ENCODE peak calls at places on chromosomes 7 and 10, in five cellular contexts. N, Q, W, H and V are unnamed samples.

GRCh38 chr7:42272793-42273665 is 36.0 kb upstream of the GLI3 start:
- DNase-seq in N (no peak), W (no peak), H (no peak), Q (no peak), V (no peak)

GRCh38 chr7:36440880-36441279 is 51.2 kb downstream of the ANLN start:
- DNase-seq in N (peak; percentile 4), W (peak; percentile 16), H (no peak), Q (no peak), V (no peak)

GRCh38 chr10:68156373-68157185 is 47.3 kb downstream of the MYPN start:
- DNase-seq in Q (peak; percentile 50), W (peak; percentile 57), N (peak; percentile 58), H (no peak), V (no peak)

GRCh38 chr10:1425886-1426285 is 311.4 kb downstream of the ADARB2 start:
- DNase-seq in N (no peak), H (peak; percentile 50), Q (no peak), W (no peak), V (no peak)

GRCh38 chr10:5977471-5978370 is at the start of gene IL15RA:
- DNase-seq in N (peak; percentile 39), H (no peak), W (peak; percentile 24), Q (peak; percentile 89), V (no peak)

GRCh38 chr10:95121904-95122303 is 52.6 kb upstream of the CYP2C8 start:
- DNase-seq in H (no peak), Q (no peak), N (no peak), W (peak; percentile 74), V (no peak)

GRCh38 chr10:6202098-6202683 is 541 bp upstream of the PFKFB3 start:
- DNase-seq in Q (peak; percentile 26), W (no peak), N (no peak), H (no peak), V (no peak)

GRCh38 chr7:1512781-1513656 is 8.8 kb upstream of the INTS1 start:
- DNase-seq in N (peak; percentile 77), Q (no peak), H (no peak), W (no peak), V (no peak)

GRCh38 chr7:10950494-10950893 is 23.2 kb upstream of the PHF14 start:
- DNase-seq in H (no peak), W (peak; percentile 83), N (no peak), Q (no peak), V (no peak)

GRCh38 chr10:21511931-21512330 is 13.6 kb downstream of the SKIDA1 start:
- DNase-seq in N (no peak), Q (no peak), W (no peak), H (no peak), V (no peak)

GRCh38 chr10:124534231-124534798 is 72.7 kb downstream of the LHPP start:
- DNase-seq in Q (no peak), N (no peak), H (no peak), W (no peak), V (no peak)

GRCh38 chr10:43855667-43856210 is 207.1 kb upstream of the ZNF32 start:
- DNase-seq in Q (no peak), H (no peak), N (no peak), W (no peak), V (peak; percentile 11)

GRCh38 chr10:123462760-123463159 is 203.4 kb upstream of the GPR26 start:
- DNase-seq in W (no peak), H (no peak), N (no peak), Q (no peak), V (no peak)

GRCh38 chr10:59434463-59435326 is 72.3 kb upstream of the FAM13C start:
- DNase-seq in N (no peak), H (no peak), Q (no peak), W (no peak), V (no peak)

GRCh38 chr10:132904169-132904813 is 38.1 kb downstream of the CFAP46 start:
- DNase-seq in N (peak; percentile 29), W (peak; percentile 39), Q (peak; percentile 62), H (no peak), V (no peak)

GRCh38 chr10:48744587-48744986 is 59.9 kb downstream of the WDFY4 start:
- DNase-seq in Q (no peak), N (no peak), H (peak; percentile 82), W (no peak), V (no peak)

GRCh38 chr7:13822678-13823077 is 166.8 kb downstream of the ETV1 start:
- DNase-seq in N (no peak), W (no peak), Q (no peak), H (no peak), V (no peak)

GRCh38 chr7:151008511-151009323 is 15.6 kb downstream of the ATG9B start:
- DNase-seq in N (peak; percentile 87), Q (peak; percentile 98), W (peak; percentile 47), H (peak; percentile 39), V (peak; percentile 99)

GRCh38 chr10:48935141-48935540 is 4.5 kb downstream of the LRRC18 start:
- DNase-seq in W (no peak), Q (no peak), N (no peak), H (no peak), V (no peak)

DNA sequence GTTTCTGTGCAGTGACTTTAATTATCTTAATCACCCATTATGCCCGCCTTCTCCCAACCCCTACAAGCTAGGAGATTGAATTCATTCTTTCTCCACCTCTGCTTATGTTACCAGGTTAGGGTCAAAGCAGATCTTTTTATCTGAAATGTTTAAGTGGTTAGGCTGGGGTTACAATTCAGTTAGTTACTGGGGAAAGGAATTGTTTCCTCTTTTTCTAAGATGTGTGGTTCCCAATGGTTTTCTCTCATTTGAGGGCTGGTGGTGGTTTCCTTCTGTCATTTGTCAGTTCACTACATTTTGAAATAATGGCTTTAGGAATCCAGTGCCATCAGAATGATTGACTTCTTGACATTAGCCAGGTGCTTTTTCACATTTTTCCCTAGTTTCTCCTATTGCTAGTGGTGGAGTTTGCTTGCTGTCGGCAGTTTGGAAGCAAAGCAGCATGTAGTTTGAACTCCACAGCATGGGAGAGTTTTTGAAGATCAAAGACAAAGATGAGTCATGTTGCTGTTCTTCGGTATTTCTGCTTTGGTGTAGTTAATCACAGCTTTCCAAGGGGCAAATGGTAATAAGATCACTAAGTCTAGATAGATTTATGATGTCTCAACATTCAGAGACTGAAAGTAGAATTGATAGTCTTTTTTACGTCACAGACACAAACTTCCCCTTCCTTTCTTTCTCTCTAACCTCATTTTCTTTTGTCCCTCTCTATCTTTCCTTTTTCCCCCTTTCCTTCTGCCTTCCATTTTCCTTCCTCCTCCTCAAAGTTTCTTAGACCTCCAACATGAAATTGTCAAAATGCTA is 168.2 kb downstream of the SND1 start:
- DNase-seq in Q (peak; percentile 43), N (peak; percentile 6), H (peak; percentile 16), W (peak; percentile 84), V (no peak)
- TF ChIP-seq SRF in Q (no peak), N (no peak), H (no peak), W (no peak), V (no peak)

GRCh38 chr7:84002348-84002747 is 192.2 kb downstream of the SEMA3A start:
- DNase-seq in N (no peak), W (no peak), H (no peak), Q (no peak), V (no peak)

GRCh38 chr7:83996879-83997278 is 197.7 kb downstream of the SEMA3A start:
- DNase-seq in N (no peak), Q (no peak), W (no peak), H (no peak), V (no peak)
- TF ChIP-seq SRF in N (no peak), Q (no peak), W (no peak), H (no peak), V (no peak)

DNA sequence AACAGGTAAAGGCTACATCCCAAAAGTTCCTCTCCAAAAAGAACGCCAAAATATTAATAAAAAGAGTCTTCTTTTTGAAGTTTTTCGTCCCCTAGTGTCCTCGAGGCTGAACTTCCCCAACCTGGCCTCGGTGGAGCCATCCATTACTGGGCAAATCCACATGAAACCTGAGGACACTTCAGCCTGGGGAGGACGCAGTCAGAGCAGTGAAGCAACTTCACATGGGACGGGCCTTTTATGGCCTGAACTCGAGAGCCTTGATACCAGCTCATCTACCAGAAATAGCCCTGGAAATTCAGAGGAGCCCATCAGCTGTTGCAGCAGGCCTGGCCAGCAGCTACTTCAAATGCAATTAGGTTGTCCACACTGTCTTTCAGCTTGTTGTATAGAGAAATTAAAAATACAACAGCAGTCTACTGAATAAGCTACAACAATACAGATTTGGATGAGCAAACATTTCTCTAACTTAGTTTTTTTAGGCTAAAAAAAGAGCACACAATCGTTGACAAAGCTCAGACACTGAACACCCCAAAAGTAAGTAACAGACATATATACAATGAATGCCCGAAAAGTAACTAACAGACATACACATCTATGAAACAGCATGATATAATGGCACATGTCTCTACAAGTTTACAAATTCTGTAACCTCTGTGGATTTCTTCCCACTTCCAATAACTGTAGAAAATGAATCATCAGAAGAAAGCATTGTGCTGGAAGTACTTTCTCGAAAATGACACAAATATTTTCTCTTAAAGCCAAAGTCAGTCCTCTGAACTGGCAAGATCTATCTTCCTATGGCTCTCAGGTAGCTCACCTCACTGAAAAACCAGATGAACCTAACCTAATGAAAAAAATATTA is at the start of gene SVIL:
- DNase-seq in H (no peak), Q (no peak), N (no peak), W (peak; percentile 61), V (no peak)
- TF ChIP-seq SRF in H (no peak), Q (no peak), N (peak; percentile 90), W (peak; percentile 76), V (peak; percentile 66)

GRCh38 chr7:134365341-134366054 is 48.8 kb upstream of the SLC35B4 start:
- DNase-seq in Q (peak; percentile 51), H (no peak), W (no peak), N (no peak), V (no peak)

GRCh38 chr7:134370135-134370534 is 53.4 kb upstream of the SLC35B4 start:
- DNase-seq in H (no peak), Q (no peak), N (no peak), W (no peak), V (no peak)

GRCh38 chr7:134366481-134366880 is 49.8 kb upstream of the SLC35B4 start:
- DNase-seq in H (no peak), W (peak; percentile 82), N (no peak), Q (no peak), V (no peak)

GRCh38 chr7:134368851-134369533 is 52.3 kb upstream of the SLC35B4 start:
- DNase-seq in H (no peak), W (peak; percentile 87), Q (no peak), N (no peak), V (no peak)

DNA sequence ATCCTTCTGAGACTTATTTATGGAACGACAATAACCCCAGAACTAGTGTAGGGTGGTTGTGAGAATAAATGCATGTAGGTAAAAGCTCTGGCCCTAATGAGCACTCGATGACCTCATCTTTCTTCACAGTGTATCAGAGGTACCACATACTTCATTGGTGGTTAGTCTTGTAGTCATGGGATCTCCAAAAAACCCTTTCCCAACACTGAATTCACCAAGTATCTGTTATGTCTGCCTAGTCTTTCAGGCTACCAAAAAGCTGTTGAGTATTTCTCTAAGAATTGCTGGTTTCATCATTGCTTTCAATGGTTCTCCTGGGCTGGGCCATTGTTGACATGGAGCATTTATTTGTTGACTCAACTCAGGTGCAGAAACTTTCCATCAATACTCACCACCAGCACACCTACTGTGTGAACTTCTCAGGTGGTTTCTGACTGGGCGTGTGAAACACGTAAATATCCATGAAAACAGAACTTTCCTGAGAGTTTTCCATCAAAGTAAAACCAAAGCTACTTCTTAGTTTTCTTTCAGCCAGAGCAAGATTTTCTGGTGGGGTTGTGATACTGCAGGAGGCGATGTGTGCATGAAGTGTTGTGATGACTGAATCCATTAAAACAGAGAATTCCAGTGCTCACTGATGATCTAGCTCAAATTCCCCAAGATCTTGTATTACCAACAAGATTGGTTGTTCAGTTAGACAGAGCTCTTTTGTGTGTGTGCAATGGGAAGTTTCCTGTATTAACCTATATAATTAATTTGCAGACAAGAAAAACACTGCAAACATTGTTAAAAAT is 51.4 kb upstream of the SLC35B4 start:
- DNase-seq in N (no peak), H (no peak), W (no peak), Q (no peak), V (no peak)
- TF ChIP-seq SRF in N (no peak), H (no peak), W (no peak), Q (no peak), V (no peak)